ENCODE peak calls at places on chromosomes 6 and 20, in ten cellular contexts. One of them, this sample, is unnamed.
A peak's percentile ranks its signal among the peaks of the same experiment; 100 is the strongest.

GRCh38 chr20:10982692-10983091 is 308.9 kb upstream of the JAG1 start:
- DNase-seq in HFFc6: peak; percentile 56
- DNase-seq in effector CD8-positive, alpha-beta T cell: no peak
- DNase-seq in astrocyte of the spinal cord: peak; percentile 86
- DNase-seq in RPMI7951: peak; percentile 86
- DNase-seq in SK-MEL-5: no peak
- DNase-seq in stimulated activated CD4-positive, alpha-beta T cell treated with anti-CD3 and anti-CD28 coated beads, Interleukin-15, amount 100 ng/mL, for 48 hours: no peak
- DNase-seq in heart left ventricle: peak; percentile 55
- DNase-seq in fibroblast of the aortic adventitia: peak; percentile 92
- DNase-seq in lower leg skin: no peak
- DNase-seq in this sample: no peak

GRCh38 chr6:152634773-152635172 is 2.4 kb downstream of the SYNE1 start:
- DNase-seq in RPMI7951: no peak
- DNase-seq in stimulated activated CD4-positive, alpha-beta T cell treated with anti-CD3 and anti-CD28 coated beads, Interleukin-15, amount 100 ng/mL, for 48 hours: no peak
- DNase-seq in astrocyte of the spinal cord: no peak
- DNase-seq in HFFc6: no peak
- DNase-seq in SK-MEL-5: no peak
- DNase-seq in heart left ventricle: no peak
- DNase-seq in effector CD8-positive, alpha-beta T cell: no peak
- DNase-seq in lower leg skin: no peak
- DNase-seq in fibroblast of the aortic adventitia: no peak
- DNase-seq in this sample: peak; percentile 36

GRCh38 chr20:46928580-46929132 is 34.0 kb downstream of the EYA2 start:
- DNase-seq in RPMI7951: peak; percentile 27
- DNase-seq in heart left ventricle: no peak
- DNase-seq in astrocyte of the spinal cord: peak; percentile 26
- DNase-seq in SK-MEL-5: peak; percentile 42
- DNase-seq in stimulated activated CD4-positive, alpha-beta T cell treated with anti-CD3 and anti-CD28 coated beads, Interleukin-15, amount 100 ng/mL, for 48 hours: no peak
- DNase-seq in lower leg skin: peak; percentile 23
- DNase-seq in effector CD8-positive, alpha-beta T cell: no peak
- DNase-seq in fibroblast of the aortic adventitia: peak; percentile 53
- DNase-seq in HFFc6: no peak
- DNase-seq in this sample: no peak

GRCh38 chr20:23606652-23607049 is 934 bp upstream of the CST9 start:
- DNase-seq in HFFc6: peak; percentile 71
- DNase-seq in RPMI7951: peak; percentile 84
- DNase-seq in effector CD8-positive, alpha-beta T cell: peak; percentile 29
- DNase-seq in stimulated activated CD4-positive, alpha-beta T cell treated with anti-CD3 and anti-CD28 coated beads, Interleukin-15, amount 100 ng/mL, for 48 hours: peak; percentile 60
- DNase-seq in heart left ventricle: peak; percentile 88
- DNase-seq in astrocyte of the spinal cord: peak; percentile 71
- DNase-seq in lower leg skin: peak; percentile 78
- DNase-seq in fibroblast of the aortic adventitia: peak; percentile 78
- DNase-seq in SK-MEL-5: peak; percentile 86
- DNase-seq in this sample: peak; percentile 89

GRCh38 chr6:154112181-154112809 is 73.3 kb downstream of the OPRM1 start:
- DNase-seq in HFFc6: no peak
- DNase-seq in fibroblast of the aortic adventitia: no peak
- DNase-seq in RPMI7951: peak; percentile 6
- DNase-seq in lower leg skin: no peak
- DNase-seq in heart left ventricle: no peak
- DNase-seq in effector CD8-positive, alpha-beta T cell: no peak
- DNase-seq in stimulated activated CD4-positive, alpha-beta T cell treated with anti-CD3 and anti-CD28 coated beads, Interleukin-15, amount 100 ng/mL, for 48 hours: no peak
- DNase-seq in SK-MEL-5: no peak
- DNase-seq in astrocyte of the spinal cord: peak; percentile 49
- DNase-seq in this sample: no peak

GRCh38 chr20:24097506-24098245 is 109.1 kb upstream of the GGTLC1 start:
- DNase-seq in lower leg skin: no peak
- DNase-seq in fibroblast of the aortic adventitia: no peak
- DNase-seq in astrocyte of the spinal cord: no peak
- DNase-seq in stimulated activated CD4-positive, alpha-beta T cell treated with anti-CD3 and anti-CD28 coated beads, Interleukin-15, amount 100 ng/mL, for 48 hours: no peak
- DNase-seq in effector CD8-positive, alpha-beta T cell: no peak
- DNase-seq in HFFc6: no peak
- DNase-seq in SK-MEL-5: no peak
- DNase-seq in heart left ventricle: no peak
- DNase-seq in RPMI7951: no peak
- DNase-seq in this sample: peak; percentile 37

GRCh38 chr20:46212252-46212651 is 94.1 kb downstream of the CD40 start:
- DNase-seq in SK-MEL-5: no peak
- DNase-seq in astrocyte of the spinal cord: no peak
- DNase-seq in heart left ventricle: no peak
- DNase-seq in RPMI7951: no peak
- DNase-seq in lower leg skin: no peak
- DNase-seq in stimulated activated CD4-positive, alpha-beta T cell treated with anti-CD3 and anti-CD28 coated beads, Interleukin-15, amount 100 ng/mL, for 48 hours: no peak
- DNase-seq in effector CD8-positive, alpha-beta T cell: no peak
- DNase-seq in fibroblast of the aortic adventitia: no peak
- DNase-seq in HFFc6: no peak
- DNase-seq in this sample: no peak

GRCh38 chr6:90197854-90198496 is 98.7 kb downstream of the BACH2 start:
- DNase-seq in HFFc6: peak; percentile 43
- DNase-seq in SK-MEL-5: no peak
- DNase-seq in astrocyte of the spinal cord: peak; percentile 53
- DNase-seq in RPMI7951: peak; percentile 94
- DNase-seq in fibroblast of the aortic adventitia: peak; percentile 80
- DNase-seq in effector CD8-positive, alpha-beta T cell: no peak
- DNase-seq in stimulated activated CD4-positive, alpha-beta T cell treated with anti-CD3 and anti-CD28 coated beads, Interleukin-15, amount 100 ng/mL, for 48 hours: no peak
- DNase-seq in lower leg skin: no peak
- DNase-seq in heart left ventricle: no peak
- DNase-seq in this sample: no peak

GRCh38 chr6:42914546-42914945 is 1.3 kb upstream of the PTCRA start:
- DNase-seq in heart left ventricle: no peak
- DNase-seq in effector CD8-positive, alpha-beta T cell: no peak
- DNase-seq in fibroblast of the aortic adventitia: no peak
- DNase-seq in RPMI7951: no peak
- DNase-seq in astrocyte of the spinal cord: no peak
- DNase-seq in SK-MEL-5: no peak
- DNase-seq in HFFc6: peak; percentile 18
- DNase-seq in lower leg skin: no peak
- DNase-seq in stimulated activated CD4-positive, alpha-beta T cell treated with anti-CD3 and anti-CD28 coated beads, Interleukin-15, amount 100 ng/mL, for 48 hours: no peak
- DNase-seq in this sample: no peak

GRCh38 chr20:58361549-58361948 is 27.5 kb upstream of the VAPB start:
- DNase-seq in heart left ventricle: no peak
- DNase-seq in stimulated activated CD4-positive, alpha-beta T cell treated with anti-CD3 and anti-CD28 coated beads, Interleukin-15, amount 100 ng/mL, for 48 hours: no peak
- DNase-seq in RPMI7951: peak; percentile 88
- DNase-seq in astrocyte of the spinal cord: peak; percentile 31
- DNase-seq in fibroblast of the aortic adventitia: no peak
- DNase-seq in HFFc6: peak; percentile 70
- DNase-seq in lower leg skin: no peak
- DNase-seq in SK-MEL-5: no peak
- DNase-seq in effector CD8-positive, alpha-beta T cell: no peak
- DNase-seq in this sample: no peak

GRCh38 chr6:101402618-101403002 is 9.1 kb downstream of the GRIK2 start:
- DNase-seq in effector CD8-positive, alpha-beta T cell: no peak
- DNase-seq in astrocyte of the spinal cord: no peak
- DNase-seq in SK-MEL-5: no peak
- DNase-seq in RPMI7951: no peak
- DNase-seq in stimulated activated CD4-positive, alpha-beta T cell treated with anti-CD3 and anti-CD28 coated beads, Interleukin-15, amount 100 ng/mL, for 48 hours: no peak
- DNase-seq in HFFc6: no peak
- DNase-seq in fibroblast of the aortic adventitia: no peak
- DNase-seq in heart left ventricle: peak; percentile 58
- DNase-seq in lower leg skin: no peak
- DNase-seq in this sample: no peak

GRCh38 chr6:14917101-14917500 is 328.8 kb upstream of the JARID2 start:
- DNase-seq in astrocyte of the spinal cord: peak; percentile 44
- DNase-seq in SK-MEL-5: no peak
- DNase-seq in heart left ventricle: no peak
- DNase-seq in HFFc6: peak; percentile 75
- DNase-seq in lower leg skin: no peak
- DNase-seq in effector CD8-positive, alpha-beta T cell: no peak
- DNase-seq in fibroblast of the aortic adventitia: no peak
- DNase-seq in stimulated activated CD4-positive, alpha-beta T cell treated with anti-CD3 and anti-CD28 coated beads, Interleukin-15, amount 100 ng/mL, for 48 hours: no peak
- DNase-seq in RPMI7951: peak; percentile 31
- DNase-seq in this sample: no peak